ENCODE peak calls at places on chromosomes 11 and 22, in six cellular contexts. U is gastrocnemius medialis, I is IMR-90, L is tibial nerve, M is sigmoid colon, D is ovary. V is an unnamed sample.

GRCh38 chr22:38713921-38714320 is 8.2 kb downstream of the GTPBP1 start:
- DNase-seq in U (no peak), I (no peak), L (no peak), M (no peak), D (no peak), V (no peak)

GRCh38 chr11:73288873-73289707 is 17.0 kb downstream of the P2RY6 start:
- DNase-seq in U (peak), I (peak), L (peak), M (peak), D (peak), V (peak)

GRCh38 chr11:130166457-130166784 is 6.8 kb downstream of the ST14 start:
- DNase-seq in U (no peak), I (peak), L (no peak), M (no peak), D (no peak), V (no peak)

GRCh38 chr11:61541568-61541967 is 33.0 kb downstream of the LRRC10B start:
- DNase-seq in U (no peak), I (peak), L (no peak), M (no peak), D (peak), V (no peak)

GRCh38 chr22:45240810-45241631 is at the start of gene KIAA0930:
- DNase-seq in U (peak), I (peak), L (peak), M (peak), D (peak), V (peak)

GRCh38 chr11:1852885-1853284 is at the start of gene LSP1:
- DNase-seq in U (no peak), I (no peak), L (no peak), M (no peak), D (no peak), V (no peak)

GRCh38 chr11:14443642-14444041 is 56.0 kb downstream of the COPB1 start:
- DNase-seq in U (no peak), I (peak), L (no peak), M (no peak), D (no peak), V (peak)

GRCh38 chr11:64472593-64473455 is 113.9 kb downstream of the RPS6KA4 start:
- DNase-seq in U (no peak), I (no peak), L (no peak), M (no peak), D (no peak), V (peak)

GRCh38 chr11:75350122-75350742 is 1.2 kb downstream of the ARRB1 start:
- DNase-seq in U (no peak), I (no peak), L (no peak), M (no peak), D (no peak), V (no peak)

GRCh38 chr22:30351226-30351625 is 5.5 kb downstream of the SF3A1 start:
- DNase-seq in U (no peak), I (no peak), L (no peak), M (no peak), D (no peak), V (no peak)

GRCh38 chr11:19938866-19939265 is 221.4 kb downstream of the DBX1 start:
- DNase-seq in U (no peak), I (no peak), L (no peak), M (no peak), D (no peak), V (no peak)

GRCh38 chr11:7599209-7599608 is 74.1 kb downstream of the CYB5R2 start:
- DNase-seq in U (no peak), I (no peak), L (no peak), M (no peak), D (no peak), V (no peak)

GRCh38 chr11:110903830-110904229 is 191.6 kb upstream of the ARHGAP20 start:
- DNase-seq in U (no peak), I (peak), L (no peak), M (no peak), D (no peak), V (no peak)

GRCh38 chr22:40196628-40197027 is 18.9 kb downstream of the TNRC6B start:
- DNase-seq in U (no peak), I (peak), L (no peak), M (no peak), D (peak), V (peak)

GRCh38 chr11:85602551-85603218 is 24.5 kb downstream of the DLG2 start:
- DNase-seq in U (no peak), I (peak), L (no peak), M (no peak), D (no peak), V (no peak)

GRCh38 chr11:43360361-43361032 is 1.8 kb downstream of the TTC17 start:
- DNase-seq in U (no peak), I (peak), L (no peak), M (no peak), D (no peak), V (peak)

GRCh38 chr11:46524201-46524600 is 69.6 kb downstream of the AMBRA1 start:
- DNase-seq in U (no peak), I (no peak), L (no peak), M (no peak), D (no peak), V (no peak)

GRCh38 chr22:46102752-46103151 is 47.6 kb upstream of the PPARA start:
- DNase-seq in U (peak), I (no peak), L (no peak), M (no peak), D (no peak), V (no peak)

GRCh38 chr11:119727523-119728081 is 1.4 kb downstream of the NECTIN1 start:
- DNase-seq in U (no peak), I (no peak), L (no peak), M (no peak), D (peak), V (no peak)

GRCh38 chr11:124884340-124884739 is 13.3 kb downstream of the ROBO4 start:
- DNase-seq in U (no peak), I (no peak), L (no peak), M (peak), D (no peak), V (no peak)

GRCh38 chr11:77411717-77412441 is 62.0 kb downstream of the PAK1 start:
- DNase-seq in U (peak), I (peak), L (peak), M (peak), D (peak), V (peak)

GRCh38 chr11:103601230-103601846 is 435.1 kb upstream of the DDI1 start:
- DNase-seq in U (peak), I (peak), L (peak), M (no peak), D (no peak), V (peak)

GRCh38 chr11:96426356-96427103 is 36.7 kb downstream of the JRKL start:
- DNase-seq in U (no peak), I (peak), L (no peak), M (no peak), D (no peak), V (peak)

GRCh38 chr11:123062892-123063395 is 1.0 kb upstream of the HSPA8 start:
- DNase-seq in U (no peak), I (peak), L (no peak), M (no peak), D (no peak), V (no peak)
- TF ChIP-seq POLR2A in U (no peak), I (peak), L (no peak), M (no peak), D (peak), V (no peak)

GRCh38 chr11:70397336-70397982 is 870 bp upstream of the CTTN start:
- DNase-seq in U (peak), I (peak), L (no peak), M (no peak), D (no peak), V (no peak)

GRCh38 chr11:70397983-70398833 is at the start of gene CTTN:
- DNase-seq in U (peak), I (peak), L (peak), M (peak), D (peak), V (peak)

GRCh38 chr11:70398834-70399680 is 728 bp downstream of the CTTN start:
- DNase-seq in U (peak), I (no peak), L (no peak), M (peak), D (peak), V (peak)

GRCh38 chr11:70400643-70401042 is 2.3 kb downstream of the CTTN start:
- DNase-seq in U (no peak), I (no peak), L (no peak), M (no peak), D (no peak), V (no peak)

GRCh38 chr11:70399681-70400112 is 1.4 kb downstream of the CTTN start:
- DNase-seq in U (peak), I (peak), L (peak), M (peak), D (peak), V (peak)
- TF ChIP-seq POLR2A in U (peak), I (peak), L (no peak), M (no peak), D (peak), V (peak)

GRCh38 chr22:48268293-48268692 is 1505.8 kb downstream of the TBC1D22A start:
- DNase-seq in U (no peak), I (no peak), L (no peak), M (no peak), D (no peak), V (no peak)

GRCh38 chr22:48275412-48275811 is 1513.0 kb downstream of the TBC1D22A start:
- DNase-seq in U (no peak), I (no peak), L (no peak), M (no peak), D (no peak), V (no peak)

GRCh38 chr22:48267681-48268080 is 1505.2 kb downstream of the TBC1D22A start:
- DNase-seq in U (no peak), I (no peak), L (no peak), M (no peak), D (no peak), V (no peak)

GRCh38 chr22:48268771-48269552 is 1506.5 kb downstream of the TBC1D22A start:
- DNase-seq in U (no peak), I (no peak), L (no peak), M (no peak), D (no peak), V (no peak)

DNA sequence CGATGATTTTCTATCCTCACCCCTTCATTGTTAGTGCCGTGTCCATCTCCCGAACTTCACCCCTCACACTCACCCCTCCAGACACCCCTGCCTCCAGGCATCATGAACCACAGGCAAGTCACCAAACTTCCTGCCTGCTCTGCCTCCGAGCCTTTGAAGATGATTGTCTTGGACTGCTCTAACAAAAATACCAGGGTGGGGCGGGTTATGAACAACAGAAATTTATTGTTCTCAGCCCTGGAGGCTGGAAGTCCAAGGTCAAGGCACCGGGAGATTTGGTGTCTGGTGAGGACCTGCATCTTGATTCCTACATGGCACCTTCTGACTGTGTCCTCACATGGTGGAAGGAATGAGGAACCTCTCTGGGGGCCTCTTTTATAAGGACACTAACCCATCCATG is 1508.3 kb downstream of the TBC1D22A start:
- DNase-seq in U (no peak), I (no peak), L (no peak), M (no peak), D (no peak), V (no peak)
- TF ChIP-seq POLR2A in U (no peak), I (no peak), L (no peak), M (no peak), D (no peak), V (no peak)

GRCh38 chr11:67056267-67056639 is 394 bp upstream of the RHOD start:
- DNase-seq in U (no peak), I (no peak), L (no peak), M (no peak), D (no peak), V (no peak)

GRCh38 chr11:67056640-67057409 is at the start of gene RHOD:
- DNase-seq in U (no peak), I (no peak), L (peak), M (no peak), D (peak), V (no peak)

GRCh38 chr11:67053896-67054850 is 2.5 kb upstream of the RHOD start:
- DNase-seq in U (peak), I (peak), L (peak), M (no peak), D (peak), V (peak)

GRCh38 chr11:67055812-67056211 is 835 bp upstream of the RHOD start:
- DNase-seq in U (no peak), I (peak), L (no peak), M (no peak), D (no peak), V (peak)

GRCh38 chr11:67054851-67055523 is 1.7 kb upstream of the RHOD start:
- DNase-seq in U (peak), I (peak), L (no peak), M (no peak), D (peak), V (peak)
- TF ChIP-seq POLR2A in U (peak), I (no peak), L (no peak), M (no peak), D (no peak), V (no peak)

DNA sequence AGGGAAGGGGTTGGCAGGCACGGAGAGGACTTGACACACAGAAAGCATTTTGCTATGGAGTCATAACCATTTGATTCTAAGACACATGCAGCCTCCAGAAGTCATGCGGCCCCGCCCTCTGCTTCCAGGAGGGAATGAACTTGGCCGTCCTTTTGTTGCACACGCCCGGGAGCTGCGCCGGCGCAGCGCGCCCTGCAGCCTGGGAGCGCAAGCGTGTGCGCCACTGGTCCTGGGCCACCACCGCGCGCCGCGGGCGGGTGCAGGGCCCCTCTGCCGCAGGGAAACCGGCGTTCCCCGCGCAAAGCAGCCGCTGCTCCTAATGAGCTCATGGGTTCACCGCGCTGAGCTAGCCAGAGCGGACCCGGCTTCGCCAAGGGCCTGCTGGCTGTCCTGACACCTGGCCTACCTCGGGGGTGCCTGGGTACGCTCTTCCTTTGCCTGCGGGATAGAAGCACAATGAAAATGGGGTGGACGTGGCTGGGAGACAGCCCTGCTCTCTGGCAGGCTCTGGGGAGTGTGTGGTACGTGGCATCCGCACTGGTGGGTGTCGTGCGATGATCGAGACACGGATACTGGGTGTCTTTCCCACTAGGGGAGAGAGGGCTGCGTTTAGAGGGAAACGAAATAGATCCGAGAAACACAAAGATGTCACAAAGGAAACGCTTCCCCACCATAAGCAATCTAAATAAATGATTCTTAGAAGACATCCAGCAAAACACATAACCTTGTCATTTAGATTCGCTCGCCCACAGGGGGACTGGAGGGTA is 669 bp downstream of the MICAL3 start:
- DNase-seq in U (peak), I (peak), L (peak), M (peak), D (peak), V (peak)
- TF ChIP-seq POLR2A in U (peak), I (no peak), L (no peak), M (peak), D (peak), V (no peak)

GRCh38 chr22:35608088-35608487 is 9.0 kb downstream of the MB start:
- DNase-seq in U (peak), I (no peak), L (no peak), M (no peak), D (no peak), V (no peak)
- TF ChIP-seq POLR2A in U (peak), I (no peak), L (no peak), M (no peak), D (no peak), V (no peak)

GRCh38 chr11:109658169-109658568 is 236.2 kb downstream of the C11orf87 start:
- DNase-seq in U (no peak), I (no peak), L (no peak), M (no peak), D (no peak), V (no peak)

GRCh38 chr11:109648804-109649203 is 226.8 kb downstream of the C11orf87 start:
- DNase-seq in U (no peak), I (no peak), L (no peak), M (no peak), D (no peak), V (no peak)

GRCh38 chr11:109654091-109654490 is 232.1 kb downstream of the C11orf87 start:
- DNase-seq in U (no peak), I (no peak), L (no peak), M (no peak), D (no peak), V (no peak)
- TF ChIP-seq POLR2A in U (no peak), I (no peak), L (no peak), M (no peak), D (no peak), V (no peak)

GRCh38 chr11:65859812-65860277 is 388 bp upstream of the MUS81 start:
- DNase-seq in U (no peak), I (no peak), L (no peak), M (no peak), D (no peak), V (no peak)
- TF ChIP-seq POLR2A in U (no peak), I (no peak), L (no peak), M (no peak), D (no peak), V (peak)

GRCh38 chr11:10933455-10934292 is 75.8 kb upstream of the ZBED5 start:
- DNase-seq in U (peak), I (peak), L (peak), M (peak), D (peak), V (peak)
- TF ChIP-seq POLR2A in U (no peak), I (peak), L (no peak), M (peak), D (peak), V (no peak)

DNA sequence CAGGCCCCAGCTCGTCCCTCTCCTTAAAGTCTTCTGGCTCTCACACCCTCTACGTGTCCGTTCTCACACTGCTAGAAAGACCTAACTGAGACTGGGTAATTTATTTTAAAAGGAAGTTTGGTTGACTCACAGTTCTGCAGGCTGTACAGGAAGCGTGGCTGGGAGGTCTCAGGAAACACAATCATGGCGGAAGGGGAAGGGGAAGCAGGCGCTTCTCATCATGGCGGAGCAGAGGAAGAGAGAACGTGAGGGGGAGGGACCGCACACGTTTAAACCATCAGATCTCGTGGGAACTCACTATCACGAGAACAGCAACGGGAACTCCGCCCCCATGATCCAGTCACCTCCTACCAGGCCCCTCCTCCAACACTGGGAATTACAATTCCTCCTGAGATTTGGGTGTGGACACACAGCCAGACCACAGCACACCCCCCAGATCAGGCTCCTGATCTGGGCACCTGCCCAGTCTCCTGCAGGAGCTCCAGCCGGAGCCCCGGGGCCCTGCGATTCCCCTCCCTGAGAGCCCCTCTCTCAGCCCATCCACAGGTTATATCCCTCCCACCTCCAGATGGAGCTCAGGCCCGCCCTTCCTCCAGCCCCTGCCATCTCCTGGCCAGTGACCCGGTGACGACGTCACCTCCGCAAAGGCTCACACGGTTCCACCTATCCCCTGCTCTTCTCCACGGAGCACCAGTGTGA is 170.2 kb downstream of the BRD1 start:
- DNase-seq in U (peak), I (no peak), L (peak), M (peak), D (no peak), V (peak)
- TF ChIP-seq POLR2A in U (peak), I (no peak), L (no peak), M (no peak), D (no peak), V (peak)